ENCODE peak calls at places on chromosomes 16 and 17, in ten cellular contexts. B is ascending aorta; A is PC-3; D is cardiac muscle cell; M is H1; H is brain microvascular endothelial cell; U is spleen; O is uterus; V is CD4-positive, alpha-beta T cell; N is A549. Y is an unnamed sample.

GRCh38 chr17:81803728-81804558 is at the start of gene GCGR:
- DNase-seq in B (no peak), A (no peak), D (no peak), M (no peak), H (no peak), U (no peak), O (no peak), V (no peak), N (no peak), Y (no peak)

GRCh38 chr17:8991514-8992285 is 26.2 kb upstream of the PIK3R5 start:
- DNase-seq in B (peak), A (peak), D (peak), M (no peak), H (peak), U (no peak), O (peak), V (peak), N (peak), Y (no peak)

GRCh38 chr17:34582185-34582900 is 3.0 kb downstream of the TMEM132E start:
- DNase-seq in B (no peak), A (no peak), D (no peak), M (no peak), H (no peak), U (no peak), O (no peak), V (no peak), N (no peak), Y (no peak)

GRCh38 chr16:69563605-69564580 is 1.9 kb upstream of the NFAT5 start:
- DNase-seq in B (no peak), A (peak), D (peak), M (no peak), H (peak), U (no peak), O (no peak), V (peak), N (no peak), Y (no peak)

GRCh38 chr16:8583199-8583598 is 7.1 kb downstream of the TMEM114 start:
- DNase-seq in B (no peak), A (peak), D (no peak), M (no peak), H (peak), U (no peak), O (no peak), V (no peak), N (no peak), Y (no peak)

GRCh38 chr16:75322706-75323105 is 71.3 kb upstream of the BCAR1 start:
- DNase-seq in B (no peak), A (peak), D (peak), M (no peak), H (peak), U (no peak), O (no peak), V (no peak), N (no peak), Y (no peak)

GRCh38 chr16:47643610-47644009 is 182.5 kb downstream of the PHKB start:
- DNase-seq in B (no peak), A (no peak), D (peak), M (no peak), H (peak), U (no peak), O (no peak), V (no peak), N (no peak), Y (no peak)

GRCh38 chr17:12021604-12022003 is 927 bp downstream of the MAP2K4 start:
- DNase-seq in B (no peak), A (no peak), D (no peak), M (no peak), H (no peak), U (no peak), O (no peak), V (no peak), N (no peak), Y (no peak)

GRCh38 chr16:86575754-86576557 is 2.4 kb upstream of the FOXL1 start:
- DNase-seq in B (peak), A (peak), D (peak), M (no peak), H (peak), U (peak), O (peak), V (peak), N (peak), Y (no peak)

GRCh38 chr17:7825206-7825980 is 8.6 kb upstream of the KDM6B start:
- DNase-seq in B (no peak), A (peak), D (peak), M (no peak), H (no peak), U (peak), O (no peak), V (no peak), N (peak), Y (no peak)

GRCh38 chr17:79948406-79948917 is 87.2 kb downstream of the TBC1D16 start:
- DNase-seq in B (peak), A (no peak), D (no peak), M (no peak), H (no peak), U (peak), O (no peak), V (no peak), N (no peak), Y (peak)

GRCh38 chr17:2542056-2542455 is 30.4 kb upstream of the METTL16 start:
- DNase-seq in B (no peak), A (no peak), D (no peak), M (no peak), H (no peak), U (no peak), O (no peak), V (no peak), N (no peak), Y (no peak)

GRCh38 chr16:84423416-84423837 is 55.1 kb downstream of the ATP2C2 start:
- DNase-seq in B (no peak), A (peak), D (peak), M (no peak), H (peak), U (no peak), O (no peak), V (no peak), N (peak), Y (no peak)

GRCh38 chr17:66855204-66855603 is 20.3 kb downstream of the CACNG5 start:
- DNase-seq in B (no peak), A (peak), D (peak), M (peak), H (no peak), U (no peak), O (no peak), V (no peak), N (no peak), Y (no peak)

GRCh38 chr17:78724544-78724943 is 57.5 kb downstream of the CYTH1 start:
- DNase-seq in B (no peak), A (no peak), D (no peak), M (no peak), H (no peak), U (no peak), O (no peak), V (no peak), N (no peak), Y (no peak)

GRCh38 chr16:12617401-12617819 is 186.3 kb downstream of the CPPED1 start:
- DNase-seq in B (no peak), A (no peak), D (no peak), M (no peak), H (no peak), U (no peak), O (no peak), V (no peak), N (no peak), Y (no peak)

GRCh38 chr17:78268191-78268874 is 36.9 kb downstream of the TMEM235 start:
- DNase-seq in B (no peak), A (no peak), D (no peak), M (no peak), H (no peak), U (no peak), O (no peak), V (no peak), N (no peak), Y (no peak)

GRCh38 chr16:88747588-88748301 is 37.3 kb downstream of the PIEZO1 start:
- DNase-seq in B (no peak), A (peak), D (peak), M (peak), H (no peak), U (no peak), O (no peak), V (no peak), N (peak), Y (no peak)
- TF ChIP-seq CTCF in B (no peak), A (peak), D (no peak), M (peak), H (peak), U (peak), O (no peak), V (no peak), N (peak), Y (peak)

GRCh38 chr16:4693296-4693955 is at the start of gene NUDT16L1:
- DNase-seq in B (peak), A (peak), D (peak), M (peak), H (peak), U (peak), O (peak), V (peak), N (peak), Y (peak)
- TF ChIP-seq CTCF in B (peak), A (no peak), D (peak), M (peak), H (no peak), U (peak), O (peak), V (no peak), N (no peak), Y (no peak)

GRCh38 chr17:43531082-43531378 is 15.1 kb downstream of the ETV4 start:
- DNase-seq in B (no peak), A (no peak), D (no peak), M (no peak), H (no peak), U (no peak), O (no peak), V (no peak), N (no peak), Y (no peak)

GRCh38 chr17:43534909-43535308 is 11.2 kb downstream of the ETV4 start:
- DNase-seq in B (no peak), A (no peak), D (no peak), M (no peak), H (no peak), U (peak), O (no peak), V (no peak), N (no peak), Y (no peak)

GRCh38 chr17:43531955-43532354 is 14.2 kb downstream of the ETV4 start:
- DNase-seq in B (no peak), A (peak), D (no peak), M (no peak), H (no peak), U (peak), O (no peak), V (no peak), N (no peak), Y (no peak)

GRCh38 chr17:43532581-43532980 is 13.6 kb downstream of the ETV4 start:
- DNase-seq in B (no peak), A (no peak), D (no peak), M (no peak), H (no peak), U (peak), O (no peak), V (no peak), N (no peak), Y (no peak)

DNA sequence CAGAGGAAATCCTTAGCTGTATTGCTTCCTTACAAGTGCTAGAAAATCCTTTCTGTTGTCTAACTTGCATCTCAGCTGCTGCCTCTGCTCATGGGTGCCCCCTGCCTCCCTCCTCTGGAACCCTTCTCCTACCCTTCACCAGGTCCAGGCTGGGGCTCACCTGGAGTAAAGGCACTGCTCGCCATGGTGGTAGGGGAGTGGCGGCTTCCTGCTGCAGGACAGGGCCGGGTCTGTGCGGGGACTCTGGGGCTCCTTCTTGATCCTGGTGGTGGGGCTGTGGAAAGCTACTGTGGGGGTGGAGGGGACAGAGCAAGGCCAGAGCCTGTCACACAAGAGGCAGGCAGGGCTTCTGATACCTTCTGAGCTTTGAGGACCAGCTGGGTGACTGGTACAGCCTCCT is 12.4 kb downstream of the ETV4 start:
- DNase-seq in B (no peak), A (no peak), D (no peak), M (no peak), H (no peak), U (no peak), O (no peak), V (no peak), N (no peak), Y (no peak)
- TF ChIP-seq CTCF in B (no peak), A (peak), D (no peak), M (no peak), H (peak), U (no peak), O (no peak), V (no peak), N (no peak), Y (no peak)

DNA sequence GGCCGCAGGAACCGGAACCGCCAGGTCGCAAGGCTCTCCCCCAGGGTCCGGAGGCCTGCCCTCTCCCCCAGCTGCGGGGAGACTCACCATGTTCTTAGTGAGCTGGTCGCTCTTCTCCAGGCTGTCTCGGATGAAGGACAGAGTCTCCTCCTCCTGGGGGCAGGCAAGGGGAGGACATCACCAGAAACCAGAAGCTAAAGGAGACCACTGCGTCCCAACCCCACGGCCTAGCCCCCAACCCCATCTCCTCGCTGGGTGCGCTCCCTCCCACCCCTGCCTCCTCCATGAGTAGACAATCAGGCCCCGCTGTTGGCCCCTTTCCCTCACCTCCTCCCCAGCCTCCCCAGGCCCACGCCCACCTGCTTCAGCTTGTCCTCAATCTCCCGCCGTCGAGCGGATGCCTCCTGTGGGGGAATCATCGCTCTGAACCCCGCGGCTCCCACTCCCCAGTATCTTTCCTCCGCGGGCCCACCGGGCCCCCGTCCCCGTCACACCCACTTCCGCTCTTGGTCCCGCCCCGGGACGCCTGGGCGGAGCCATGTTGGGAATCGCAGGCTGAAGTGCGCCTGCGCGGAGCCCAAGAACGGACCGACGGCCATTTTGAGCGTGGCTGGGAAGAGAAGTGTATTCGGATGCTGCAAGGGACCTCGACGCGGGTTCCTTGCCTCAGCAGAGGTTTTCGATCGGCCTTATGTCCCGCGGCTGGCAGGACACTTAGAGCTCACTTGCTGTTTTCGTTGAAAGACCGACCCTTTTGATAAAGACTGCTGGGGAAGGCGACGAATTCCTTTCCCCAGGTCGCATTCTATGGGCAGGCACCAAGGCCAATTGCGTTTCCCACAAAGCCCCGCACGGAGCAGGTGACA is at the start of gene EXOC7:
- DNase-seq in B (peak), A (peak), D (peak), M (peak), H (peak), U (peak), O (peak), V (peak), N (peak), Y (peak)
- TF ChIP-seq CTCF in B (no peak), A (no peak), D (no peak), M (no peak), H (peak), U (no peak), O (no peak), V (no peak), N (no peak), Y (no peak)

GRCh38 chr16:53043462-53043861 is 9.2 kb downstream of the CHD9NB start:
- DNase-seq in B (no peak), A (no peak), D (peak), M (no peak), H (no peak), U (no peak), O (no peak), V (no peak), N (no peak), Y (no peak)

GRCh38 chr16:53045554-53046250 is 7.0 kb downstream of the CHD9NB start:
- DNase-seq in B (no peak), A (peak), D (no peak), M (no peak), H (no peak), U (no peak), O (no peak), V (no peak), N (no peak), Y (no peak)

GRCh38 chr16:53041196-53041977 is 11.3 kb downstream of the CHD9NB start:
- DNase-seq in B (no peak), A (no peak), D (peak), M (no peak), H (no peak), U (no peak), O (peak), V (no peak), N (no peak), Y (no peak)

GRCh38 chr16:53042235-53042645 is 10.5 kb downstream of the CHD9NB start:
- DNase-seq in B (no peak), A (no peak), D (no peak), M (no peak), H (no peak), U (no peak), O (no peak), V (no peak), N (no peak), Y (no peak)

DNA sequence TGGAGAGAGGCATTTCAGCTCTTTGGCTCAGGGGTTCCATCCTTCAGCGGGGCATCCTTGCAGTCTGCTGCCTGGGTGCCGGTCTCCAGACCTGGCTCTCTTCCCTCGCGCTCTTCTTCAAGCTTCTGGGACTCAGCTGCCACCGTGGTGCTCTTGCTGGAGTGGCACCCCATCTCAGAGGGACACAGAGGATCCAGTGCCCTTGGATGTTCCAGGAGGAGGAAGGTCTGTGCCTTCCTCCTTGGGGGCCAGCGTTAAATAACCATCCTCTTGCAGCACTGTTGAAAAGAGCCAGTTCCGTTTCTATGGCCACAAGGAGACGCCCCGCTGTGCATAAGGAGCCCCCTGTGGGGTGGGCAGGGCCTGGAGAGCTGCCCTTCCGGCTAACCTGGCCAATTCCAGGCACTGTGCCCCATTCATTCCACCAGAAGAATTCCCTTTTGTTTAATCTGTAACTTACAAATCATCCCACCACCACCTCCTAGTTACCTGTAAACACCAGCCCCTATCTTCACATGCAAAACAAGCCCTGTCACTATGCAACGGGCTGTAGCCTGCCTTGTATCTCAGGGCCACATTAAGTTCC is 8.6 kb downstream of the CHD9NB start:
- DNase-seq in B (no peak), A (no peak), D (no peak), M (peak), H (no peak), U (no peak), O (no peak), V (no peak), N (no peak), Y (no peak)
- TF ChIP-seq CTCF in B (no peak), A (no peak), D (no peak), M (no peak), H (no peak), U (no peak), O (no peak), V (no peak), N (no peak), Y (no peak)

GRCh38 chr17:488993-489757 is 136.6 kb upstream of the RPH3AL start:
- DNase-seq in B (no peak), A (no peak), D (peak), M (no peak), H (no peak), U (no peak), O (no peak), V (peak), N (no peak), Y (no peak)
- TF ChIP-seq CTCF in B (no peak), A (no peak), D (no peak), M (no peak), H (no peak), U (no peak), O (no peak), V (no peak), N (no peak), Y (no peak)

GRCh38 chr16:67391424-67392300 is 1.6 kb downstream of the TPPP3 start:
- DNase-seq in B (peak), A (no peak), D (no peak), M (no peak), H (no peak), U (peak), O (no peak), V (no peak), N (no peak), Y (no peak)

GRCh38 chr16:67392301-67393059 is 818 bp downstream of the TPPP3 start:
- DNase-seq in B (peak), A (no peak), D (no peak), M (no peak), H (no peak), U (peak), O (no peak), V (no peak), N (no peak), Y (no peak)

GRCh38 chr16:67394271-67395104 is 1.2 kb upstream of the TPPP3 start:
- DNase-seq in B (peak), A (no peak), D (no peak), M (no peak), H (no peak), U (peak), O (no peak), V (no peak), N (no peak), Y (no peak)

GRCh38 chr16:67393790-67394270 is 532 bp upstream of the TPPP3 start:
- DNase-seq in B (no peak), A (no peak), D (no peak), M (no peak), H (no peak), U (peak), O (no peak), V (no peak), N (no peak), Y (no peak)

GRCh38 chr16:67393111-67393789 is at the start of gene TPPP3:
- DNase-seq in B (peak), A (no peak), D (peak), M (no peak), H (peak), U (peak), O (peak), V (no peak), N (peak), Y (peak)
- TF ChIP-seq CTCF in B (peak), A (no peak), D (peak), M (peak), H (peak), U (peak), O (peak), V (peak), N (peak), Y (peak)

DNA sequence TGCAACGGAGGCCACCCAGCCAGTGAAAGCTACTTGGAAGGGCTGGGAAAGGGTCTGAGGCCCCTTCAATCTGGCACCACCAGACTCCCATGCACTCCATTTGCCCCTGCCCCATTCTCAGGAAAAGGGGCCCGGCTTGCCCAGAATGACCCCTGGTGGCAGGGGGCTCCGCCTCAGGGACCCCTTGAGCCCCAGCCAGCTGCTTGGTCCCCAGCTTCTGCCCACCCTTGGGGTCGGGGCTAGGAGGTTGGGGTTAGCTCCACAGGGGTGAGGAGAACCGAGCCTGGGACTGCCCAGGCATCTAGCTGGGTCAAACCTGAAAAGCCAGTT is 1.3 kb downstream of the RHBDF1 start:
- DNase-seq in B (no peak), A (no peak), D (no peak), M (no peak), H (no peak), U (no peak), O (no peak), V (no peak), N (no peak), Y (no peak)
- TF ChIP-seq CTCF in B (peak), A (no peak), D (no peak), M (no peak), H (no peak), U (no peak), O (no peak), V (no peak), N (no peak), Y (no peak)